ENCODE peak calls at places on chromosomes 16 and 17, in five cellular contexts. One of them, this sample, is unnamed.

GRCh38 chr16:68445458-68445857 is 2.9 kb downstream of the SMPD3 start:
- DNase-seq in MCF 10A: peak; percentile 88
- DNase-seq in H9: peak; percentile 74
- DNase-seq in tibial nerve: no peak
- DNase-seq in progenitor cell of endocrine pancreas: peak; percentile 17
- DNase-seq in this sample: peak; percentile 38

GRCh38 chr17:82802141-82802540 is 37.7 kb downstream of the ZNF750 start:
- DNase-seq in H9: no peak
- DNase-seq in tibial nerve: no peak
- DNase-seq in MCF 10A: no peak
- DNase-seq in progenitor cell of endocrine pancreas: no peak
- DNase-seq in this sample: no peak

GRCh38 chr17:39152134-39152884 is 872 bp upstream of the PLXDC1 start:
- DNase-seq in tibial nerve: no peak
- DNase-seq in H9: no peak
- DNase-seq in MCF 10A: no peak
- DNase-seq in progenitor cell of endocrine pancreas: no peak
- DNase-seq in this sample: no peak

GRCh38 chr17:33322063-33322462 is 29.0 kb upstream of the ASIC2 start:
- DNase-seq in MCF 10A: peak; percentile 0
- DNase-seq in tibial nerve: no peak
- DNase-seq in progenitor cell of endocrine pancreas: no peak
- DNase-seq in H9: no peak
- DNase-seq in this sample: no peak

GRCh38 chr16:5838071-5838470 is 740.5 kb upstream of the EEF2KMT start:
- DNase-seq in tibial nerve: no peak
- DNase-seq in MCF 10A: no peak
- DNase-seq in H9: no peak
- DNase-seq in progenitor cell of endocrine pancreas: no peak
- DNase-seq in this sample: no peak

GRCh38 chr16:76459111-76459510 is 181.9 kb downstream of the CNTNAP4 start:
- DNase-seq in progenitor cell of endocrine pancreas: no peak
- DNase-seq in MCF 10A: no peak
- DNase-seq in H9: no peak
- DNase-seq in tibial nerve: no peak
- DNase-seq in this sample: no peak

GRCh38 chr16:1075546-1075945 is 3.0 kb downstream of the SSTR5 start:
- DNase-seq in tibial nerve: no peak
- DNase-seq in MCF 10A: no peak
- DNase-seq in progenitor cell of endocrine pancreas: no peak
- DNase-seq in H9: no peak
- DNase-seq in this sample: no peak

GRCh38 chr16:53090591-53091507 is 36.1 kb downstream of the CHD9 start:
- DNase-seq in tibial nerve: peak; percentile 92
- DNase-seq in H9: no peak
- DNase-seq in progenitor cell of endocrine pancreas: no peak
- DNase-seq in MCF 10A: peak; percentile 99
- DNase-seq in this sample: peak; percentile 92

GRCh38 chr17:65529761-65530157 is 31.7 kb downstream of the AXIN2 start:
- DNase-seq in MCF 10A: no peak
- DNase-seq in progenitor cell of endocrine pancreas: no peak
- DNase-seq in H9: no peak
- DNase-seq in tibial nerve: no peak
- DNase-seq in this sample: no peak

GRCh38 chr16:22784690-22785214 is 29.2 kb upstream of the HS3ST2 start:
- DNase-seq in H9: no peak
- DNase-seq in tibial nerve: no peak
- DNase-seq in MCF 10A: no peak
- DNase-seq in progenitor cell of endocrine pancreas: no peak
- DNase-seq in this sample: no peak

GRCh38 chr16:77760800-77761199 is 27.6 kb upstream of the VAT1L start:
- DNase-seq in progenitor cell of endocrine pancreas: no peak
- DNase-seq in MCF 10A: no peak
- DNase-seq in tibial nerve: no peak
- DNase-seq in H9: no peak
- DNase-seq in this sample: no peak

GRCh38 chr17:72122002-72122310 is 1.1 kb downstream of the SOX9 start:
- DNase-seq in MCF 10A: peak; percentile 28
- DNase-seq in H9: no peak
- DNase-seq in progenitor cell of endocrine pancreas: no peak
- DNase-seq in tibial nerve: no peak
- DNase-seq in this sample: no peak

GRCh38 chr17:48577946-48578615 is at the start of gene HOXB4:
- DNase-seq in tibial nerve: peak; percentile 37
- DNase-seq in MCF 10A: peak; percentile 25
- DNase-seq in progenitor cell of endocrine pancreas: no peak
- DNase-seq in H9: peak; percentile 90
- DNase-seq in this sample: no peak

GRCh38 chr17:57879437-57880085 is 29.7 kb upstream of the MRPS23 start:
- DNase-seq in H9: peak; percentile 71
- DNase-seq in MCF 10A: no peak
- DNase-seq in progenitor cell of endocrine pancreas: no peak
- DNase-seq in tibial nerve: no peak
- DNase-seq in this sample: no peak

GRCh38 chr16:57601801-57602478 is 26.5 kb upstream of the ADGRG1 start:
- DNase-seq in H9: no peak
- DNase-seq in MCF 10A: no peak
- DNase-seq in tibial nerve: no peak
- DNase-seq in progenitor cell of endocrine pancreas: no peak
- DNase-seq in this sample: no peak

GRCh38 chr16:28200661-28201060 is 11.1 kb downstream of the XPO6 start:
- DNase-seq in progenitor cell of endocrine pancreas: no peak
- DNase-seq in H9: no peak
- DNase-seq in tibial nerve: no peak
- DNase-seq in MCF 10A: no peak
- DNase-seq in this sample: no peak

GRCh38 chr17:76051071-76051467 is 21.2 kb downstream of the SRP68 start:
- DNase-seq in progenitor cell of endocrine pancreas: no peak
- DNase-seq in H9: no peak
- DNase-seq in tibial nerve: no peak
- DNase-seq in MCF 10A: no peak
- DNase-seq in this sample: no peak

GRCh38 chr17:4108397-4108796 is 34.4 kb downstream of the ZZEF1 start:
- DNase-seq in H9: no peak
- DNase-seq in MCF 10A: no peak
- DNase-seq in progenitor cell of endocrine pancreas: no peak
- DNase-seq in tibial nerve: no peak
- DNase-seq in this sample: no peak

GRCh38 chr17:517181-517580 is 164.6 kb upstream of the RPH3AL start:
- DNase-seq in progenitor cell of endocrine pancreas: no peak
- DNase-seq in tibial nerve: no peak
- DNase-seq in MCF 10A: no peak
- DNase-seq in H9: no peak
- DNase-seq in this sample: no peak

GRCh38 chr17:6422654-6423241 is 12.2 kb downstream of the AIPL1 start:
- DNase-seq in H9: peak; percentile 75
- DNase-seq in progenitor cell of endocrine pancreas: no peak
- DNase-seq in tibial nerve: no peak
- DNase-seq in MCF 10A: no peak
- DNase-seq in this sample: no peak

GRCh38 chr17:71302721-71303549 is 817.9 kb upstream of the SOX9 start:
- DNase-seq in MCF 10A: peak; percentile 5
- DNase-seq in tibial nerve: no peak
- DNase-seq in progenitor cell of endocrine pancreas: no peak
- DNase-seq in H9: no peak
- DNase-seq in this sample: no peak

GRCh38 chr17:59038734-59039133 is 67.9 kb downstream of the TRIM37 start:
- DNase-seq in progenitor cell of endocrine pancreas: no peak
- DNase-seq in H9: no peak
- DNase-seq in MCF 10A: no peak
- DNase-seq in tibial nerve: no peak
- DNase-seq in this sample: no peak

GRCh38 chr17:47850692-47851573 is at the start of gene SP6:
- DNase-seq in H9: peak; percentile 97
- DNase-seq in MCF 10A: peak; percentile 87
- DNase-seq in progenitor cell of endocrine pancreas: peak; percentile 76
- DNase-seq in tibial nerve: no peak
- DNase-seq in this sample: peak; percentile 50

GRCh38 chr17:38563362-38564253 is 42.1 kb downstream of the SRCIN1 start:
- DNase-seq in tibial nerve: no peak
- DNase-seq in progenitor cell of endocrine pancreas: no peak
- DNase-seq in MCF 10A: no peak
- DNase-seq in H9: peak; percentile 94
- DNase-seq in this sample: no peak

GRCh38 chr16:84751947-84752346 is 52.1 kb downstream of the USP10 start:
- DNase-seq in MCF 10A: peak; percentile 68
- DNase-seq in tibial nerve: no peak
- DNase-seq in progenitor cell of endocrine pancreas: no peak
- DNase-seq in H9: no peak
- DNase-seq in this sample: peak; percentile 7

GRCh38 chr17:59427425-59427921 is 96.0 kb downstream of the YPEL2 start:
- DNase-seq in MCF 10A: peak; percentile 51
- DNase-seq in progenitor cell of endocrine pancreas: no peak
- DNase-seq in H9: no peak
- DNase-seq in tibial nerve: no peak
- DNase-seq in this sample: peak; percentile 55

GRCh38 chr17:80063815-80064585 is 27.6 kb downstream of the CCDC40 start:
- DNase-seq in tibial nerve: no peak
- DNase-seq in MCF 10A: peak; percentile 83
- DNase-seq in H9: no peak
- DNase-seq in progenitor cell of endocrine pancreas: no peak
- DNase-seq in this sample: peak; percentile 50

GRCh38 chr16:23858496-23859062 is 22.8 kb downstream of the PRKCB start:
- DNase-seq in H9: no peak
- DNase-seq in tibial nerve: no peak
- DNase-seq in MCF 10A: peak; percentile 16
- DNase-seq in progenitor cell of endocrine pancreas: no peak
- DNase-seq in this sample: no peak

GRCh38 chr16:68382296-68382718 is 66.0 kb downstream of the SMPD3 start:
- DNase-seq in MCF 10A: no peak
- DNase-seq in H9: peak; percentile 74
- DNase-seq in tibial nerve: no peak
- DNase-seq in progenitor cell of endocrine pancreas: no peak
- DNase-seq in this sample: no peak

GRCh38 chr17:34584805-34585416 is 5.5 kb downstream of the TMEM132E start:
- DNase-seq in tibial nerve: no peak
- DNase-seq in MCF 10A: no peak
- DNase-seq in progenitor cell of endocrine pancreas: no peak
- DNase-seq in H9: no peak
- DNase-seq in this sample: peak; percentile 41

GRCh38 chr17:79911430-79912399 is 72.5 kb upstream of the CBX4 start:
- DNase-seq in progenitor cell of endocrine pancreas: no peak
- DNase-seq in H9: no peak
- DNase-seq in MCF 10A: no peak
- DNase-seq in tibial nerve: no peak
- DNase-seq in this sample: no peak

GRCh38 chr17:1006054-1006453 is 9.1 kb downstream of the TIMM22 start:
- DNase-seq in H9: no peak
- DNase-seq in progenitor cell of endocrine pancreas: no peak
- DNase-seq in MCF 10A: no peak
- DNase-seq in tibial nerve: no peak
- DNase-seq in this sample: no peak

GRCh38 chr16:22139732-22140131 is 22.6 kb upstream of the SDR42E2 start:
- DNase-seq in MCF 10A: no peak
- DNase-seq in H9: no peak
- DNase-seq in tibial nerve: no peak
- DNase-seq in progenitor cell of endocrine pancreas: no peak
- DNase-seq in this sample: no peak

GRCh38 chr16:4918790-4919210 is 18.1 kb downstream of the PPL start:
- DNase-seq in progenitor cell of endocrine pancreas: no peak
- DNase-seq in H9: peak; percentile 58
- DNase-seq in tibial nerve: no peak
- DNase-seq in MCF 10A: no peak
- DNase-seq in this sample: no peak

GRCh38 chr16:11245988-11246387 is 10.0 kb downstream of the SOCS1 start:
- DNase-seq in tibial nerve: no peak
- DNase-seq in H9: no peak
- DNase-seq in progenitor cell of endocrine pancreas: no peak
- DNase-seq in MCF 10A: no peak
- DNase-seq in this sample: no peak

GRCh38 chr16:84449156-84450140 is 55.0 kb downstream of the MEAK7 start:
- DNase-seq in MCF 10A: no peak
- DNase-seq in H9: peak; percentile 28
- DNase-seq in progenitor cell of endocrine pancreas: no peak
- DNase-seq in tibial nerve: no peak
- DNase-seq in this sample: no peak

GRCh38 chr16:17755158-17755557 is 284.4 kb upstream of the XYLT1 start:
- DNase-seq in tibial nerve: no peak
- DNase-seq in progenitor cell of endocrine pancreas: no peak
- DNase-seq in H9: no peak
- DNase-seq in MCF 10A: no peak
- DNase-seq in this sample: no peak

GRCh38 chr17:28963212-28963611 is 11.9 kb upstream of the PHF12 start:
- DNase-seq in tibial nerve: no peak
- DNase-seq in H9: no peak
- DNase-seq in progenitor cell of endocrine pancreas: no peak
- DNase-seq in MCF 10A: no peak
- DNase-seq in this sample: no peak

GRCh38 chr16:30444231-30445148 is 1.2 kb downstream of the SEPHS2 start:
- DNase-seq in tibial nerve: no peak
- DNase-seq in progenitor cell of endocrine pancreas: no peak
- DNase-seq in MCF 10A: no peak
- DNase-seq in H9: no peak
- DNase-seq in this sample: no peak

GRCh38 chr16:30446203-30446595 is 525 bp upstream of the SEPHS2 start:
- DNase-seq in MCF 10A: no peak
- DNase-seq in H9: no peak
- DNase-seq in tibial nerve: no peak
- DNase-seq in progenitor cell of endocrine pancreas: no peak
- DNase-seq in this sample: no peak

GRCh38 chr16:30447512-30448226 is 2.0 kb upstream of the SEPHS2 start:
- DNase-seq in tibial nerve: no peak
- DNase-seq in H9: no peak
- DNase-seq in progenitor cell of endocrine pancreas: no peak
- DNase-seq in MCF 10A: no peak
- DNase-seq in this sample: no peak

GRCh38 chr16:30445149-30445407 is 596 bp downstream of the SEPHS2 start:
- DNase-seq in progenitor cell of endocrine pancreas: no peak
- DNase-seq in MCF 10A: no peak
- DNase-seq in tibial nerve: no peak
- DNase-seq in H9: no peak
- DNase-seq in this sample: no peak

GRCh38 chr16:30445408-30446202 is at the start of gene SEPHS2:
- DNase-seq in MCF 10A: peak; percentile 99
- DNase-seq in tibial nerve: peak; percentile 99
- DNase-seq in H9: peak; percentile 96
- DNase-seq in progenitor cell of endocrine pancreas: peak; percentile 83
- DNase-seq in this sample: peak; percentile 97
- TF ChIP-seq CTCF in MCF 10A: peak; percentile 11
- TF ChIP-seq CTCF in tibial nerve: peak; percentile 56
- TF ChIP-seq CTCF in H9: peak; percentile 56
- TF ChIP-seq CTCF in progenitor cell of endocrine pancreas: peak; percentile 42
- TF ChIP-seq CTCF in this sample: peak; percentile 75

GRCh38 chr17:15261063-15261817 is 3.9 kb downstream of the PMP22 start:
- DNase-seq in MCF 10A: no peak
- DNase-seq in H9: peak; percentile 75
- DNase-seq in progenitor cell of endocrine pancreas: peak; percentile 32
- DNase-seq in tibial nerve: no peak
- DNase-seq in this sample: peak; percentile 60
- TF ChIP-seq CTCF in MCF 10A: no peak
- TF ChIP-seq CTCF in H9: peak; percentile 38
- TF ChIP-seq CTCF in progenitor cell of endocrine pancreas: peak; percentile 0
- TF ChIP-seq CTCF in tibial nerve: peak; percentile 43
- TF ChIP-seq CTCF in this sample: peak; percentile 56

GRCh38 chr17:40331743-40332641 is 23.0 kb downstream of the RARA start:
- DNase-seq in H9: no peak
- DNase-seq in progenitor cell of endocrine pancreas: no peak
- DNase-seq in tibial nerve: peak; percentile 83
- DNase-seq in MCF 10A: peak; percentile 89
- DNase-seq in this sample: no peak
- TF ChIP-seq CTCF in H9: no peak
- TF ChIP-seq CTCF in progenitor cell of endocrine pancreas: no peak
- TF ChIP-seq CTCF in tibial nerve: peak; percentile 26
- TF ChIP-seq CTCF in MCF 10A: no peak
- TF ChIP-seq CTCF in this sample: no peak

GRCh38 chr16:56425439-56425832 is at the start of gene AMFR:
- DNase-seq in progenitor cell of endocrine pancreas: peak; percentile 66
- DNase-seq in MCF 10A: peak; percentile 76
- DNase-seq in H9: peak; percentile 66
- DNase-seq in tibial nerve: peak; percentile 46
- DNase-seq in this sample: peak; percentile 54
- TF ChIP-seq CTCF in progenitor cell of endocrine pancreas: peak; percentile 57
- TF ChIP-seq CTCF in MCF 10A: peak; percentile 12
- TF ChIP-seq CTCF in H9: peak; percentile 50
- TF ChIP-seq CTCF in tibial nerve: peak; percentile 91
- TF ChIP-seq CTCF in this sample: peak; percentile 69